ENCODE peak calls at places on chromosomes 3 and 15, in nine cellular contexts. T is fibroblast of pulmonary artery, C is cardiac muscle cell, R is AG09309, W is left lung, B is choroid plexus epithelial cell, H is colonic mucosa, J is body of pancreas, G is GM13976. L is an unnamed sample.
A peak's percentile ranks its signal among the peaks of the same experiment; 100 is the strongest.

GRCh38 chr3:184619348-184619747 is 57.8 kb downstream of the EPHB3 start:
- DNase-seq in C (no peak), B (no peak), W (no peak), T (peak; percentile 31), J (no peak), H (no peak), G (no peak), R (no peak), L (peak; percentile 14)

GRCh38 chr3:150078983-150079739 is 108.5 kb upstream of the PFN2 start:
- DNase-seq in G (no peak), W (no peak), B (peak; percentile 95), J (peak; percentile 50), R (peak; percentile 67), T (peak; percentile 88), C (no peak), H (no peak), L (no peak)

GRCh38 chr3:168213920-168214319 is 118.2 kb upstream of the GOLIM4 start:
- DNase-seq in R (no peak), T (peak; percentile 1), J (no peak), G (peak; percentile 33), H (no peak), B (peak; percentile 36), C (no peak), W (no peak), L (no peak)

GRCh38 chr3:17162116-17162515 is 277.4 kb downstream of the PLCL2 start:
- DNase-seq in H (no peak), C (no peak), R (no peak), J (no peak), G (no peak), W (no peak), T (no peak), B (no peak), L (no peak)

GRCh38 chr3:40867826-40868225 is 331.5 kb upstream of the CTNNB1 start:
- DNase-seq in J (no peak), R (no peak), C (no peak), B (no peak), W (no peak), G (no peak), H (no peak), T (no peak), L (no peak)

GRCh38 chr3:190780524-190780923 is 82.0 kb downstream of the GMNC start:
- DNase-seq in W (no peak), J (no peak), B (no peak), G (no peak), R (no peak), C (no peak), H (no peak), T (no peak), L (no peak)

GRCh38 chr3:45480218-45480617 is 91.8 kb downstream of the LARS2 start:
- DNase-seq in B (no peak), W (no peak), R (no peak), C (no peak), H (peak; percentile 53), G (no peak), T (no peak), J (no peak), L (no peak)

GRCh38 chr3:128316456-128316855 is 150.2 kb downstream of the DNAJB8 start:
- DNase-seq in R (no peak), J (peak; percentile 46), G (no peak), B (peak; percentile 45), W (no peak), T (peak; percentile 38), H (peak; percentile 21), C (no peak), L (no peak)

GRCh38 chr3:137062250-137062649 is 104.5 kb downstream of the IL20RB start:
- DNase-seq in R (no peak), B (no peak), T (no peak), G (no peak), H (no peak), W (no peak), C (no peak), J (no peak), L (no peak)

GRCh38 chr3:187709155-187709554 is 6.8 kb upstream of the RTP2 start:
- DNase-seq in B (no peak), J (no peak), H (no peak), R (no peak), G (no peak), T (no peak), C (peak; percentile 12), W (no peak), L (no peak)
- TF ChIP-seq CTCF in B (peak; percentile 43), J (no peak), H (no peak), R (peak; percentile 16), G (no peak), T (peak; percentile 6), C (no peak), W (no peak), L (peak; percentile 20)

GRCh38 chr15:25807063-25807462 is 56.1 kb downstream of the ATP10A start:
- DNase-seq in T (no peak), J (no peak), C (no peak), R (no peak), G (no peak), B (no peak), W (no peak), H (no peak), L (no peak)
- TF ChIP-seq CTCF in T (no peak), J (no peak), C (no peak), R (no peak), G (no peak), B (no peak), W (no peak), H (no peak), L (no peak)

GRCh38 chr15:44130778-44131177 is 64.3 kb downstream of the FRMD5 start:
- DNase-seq in H (no peak), T (no peak), B (no peak), G (no peak), C (no peak), R (no peak), J (no peak), W (no peak), L (no peak)
- TF ChIP-seq CTCF in H (no peak), T (no peak), B (no peak), G (no peak), C (no peak), R (peak; percentile 18), J (no peak), W (no peak), L (peak; percentile 68)

GRCh38 chr15:38874464-38874863 is 309.9 kb upstream of the RASGRP1 start:
- DNase-seq in H (no peak), W (no peak), J (no peak), G (no peak), R (no peak), T (no peak), C (no peak), B (no peak), L (no peak)

GRCh38 chr15:38872732-38873131 is 308.1 kb upstream of the RASGRP1 start:
- DNase-seq in R (no peak), J (no peak), W (no peak), B (no peak), T (no peak), G (no peak), C (no peak), H (no peak), L (no peak)

GRCh38 chr15:38871638-38872037 is 307.0 kb upstream of the RASGRP1 start:
- DNase-seq in G (no peak), T (no peak), C (no peak), R (no peak), J (no peak), H (no peak), B (no peak), W (no peak), L (no peak)

GRCh38 chr15:38876211-38876610 is 311.6 kb upstream of the RASGRP1 start:
- DNase-seq in R (no peak), H (no peak), J (no peak), T (no peak), B (no peak), C (no peak), W (no peak), G (no peak), L (no peak)

GRCh38 chr15:38873151-38873550 is 308.5 kb upstream of the RASGRP1 start:
- DNase-seq in J (no peak), T (no peak), G (no peak), H (no peak), B (no peak), C (no peak), R (no peak), W (no peak), L (no peak)
- TF ChIP-seq CTCF in J (no peak), T (peak; percentile 14), G (no peak), H (no peak), B (no peak), C (peak; percentile 20), R (no peak), W (no peak), L (peak; percentile 20)

GRCh38 chr3:66831931-66832330 is 166.2 kb upstream of the KBTBD8 start:
- DNase-seq in R (no peak), C (no peak), H (no peak), G (no peak), W (no peak), J (no peak), T (no peak), B (no peak), L (no peak)

DNA sequence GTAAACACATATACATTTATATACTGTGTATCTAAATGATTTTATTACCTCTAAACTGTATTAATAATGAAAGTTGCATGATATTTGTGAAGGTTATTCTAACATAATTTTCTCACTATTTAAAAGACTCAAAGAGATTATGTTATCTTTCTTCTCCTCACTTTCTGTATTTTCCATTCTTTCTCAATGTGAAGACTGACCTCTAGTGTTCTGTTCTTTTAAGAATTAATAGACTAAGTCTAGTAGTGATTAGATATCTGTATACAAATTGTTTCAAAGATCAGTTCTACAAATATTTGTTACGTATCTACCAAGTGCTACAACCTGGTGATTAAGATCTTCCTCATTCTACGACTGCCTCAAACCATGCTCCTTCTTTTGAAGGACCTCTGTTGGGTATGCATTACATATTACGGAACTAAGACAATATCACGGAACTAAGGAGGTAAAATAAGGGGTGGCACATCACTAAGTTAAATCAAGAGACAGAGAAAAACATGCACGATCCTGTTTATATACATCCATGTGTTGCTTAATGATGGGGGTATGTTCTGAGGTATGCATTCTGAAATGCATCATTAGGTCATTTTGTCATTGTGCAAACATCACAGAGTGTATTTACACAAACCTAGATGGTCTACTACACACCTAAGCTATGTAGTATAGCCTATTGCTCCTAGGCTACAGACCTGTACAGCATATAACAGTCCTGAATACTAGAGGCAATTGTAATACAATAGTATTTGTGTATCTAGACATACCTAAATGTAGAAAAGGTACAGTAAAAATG is 161.5 kb upstream of the KBTBD8 start:
- DNase-seq in H (no peak), J (no peak), W (no peak), G (no peak), R (no peak), T (peak; percentile 11), B (peak; percentile 35), C (no peak), L (no peak)
- TF ChIP-seq CTCF in H (peak; percentile 18), J (peak; percentile 61), W (no peak), G (peak; percentile 3), R (peak; percentile 8), T (no peak), B (peak; percentile 35), C (no peak), L (peak; percentile 84)

GRCh38 chr3:141250342-141250741 is 18.7 kb downstream of the PXYLP1 start:
- DNase-seq in W (no peak), C (no peak), G (no peak), B (no peak), R (no peak), T (no peak), J (no peak), H (no peak), L (no peak)
- TF ChIP-seq CTCF in W (no peak), C (no peak), G (no peak), B (no peak), R (no peak), T (no peak), J (no peak), H (no peak), L (no peak)

GRCh38 chr15:86915811-86916331 is 836.2 kb downstream of the AGBL1 start:
- DNase-seq in R (peak; percentile 2), C (peak; percentile 73), G (peak; percentile 28), H (no peak), T (peak; percentile 58), J (peak; percentile 25), W (no peak), B (peak; percentile 67), L (no peak)
- TF ChIP-seq CTCF in R (peak; percentile 50), C (peak; percentile 55), G (no peak), H (no peak), T (peak; percentile 47), J (peak; percentile 42), W (peak; percentile 41), B (peak; percentile 57), L (peak; percentile 68)

L was measured in chondrocyte.